ENCODE peak calls at places on chromosomes 3 and 15, in six cellular contexts. B is lower leg skin, I is lung, J is kidney, S is A549, K is GM20000. V is an unnamed sample.

GRCh38 chr15:74826372-74826819 is at the start of gene CPLX3:
- DNase-seq in S (no peak), B (no peak), K (peak; percentile 74), J (no peak), I (no peak), V (no peak)

GRCh38 chr3:17290894-17291293 is 406.1 kb downstream of the PLCL2 start:
- DNase-seq in S (no peak), J (no peak), I (no peak), B (no peak), K (no peak), V (no peak)

GRCh38 chr3:196969001-196969659 is 497 bp upstream of the PIGZ start:
- DNase-seq in J (peak; percentile 75), I (no peak), K (peak; percentile 88), S (no peak), B (no peak), V (no peak)

GRCh38 chr3:192365571-192365970 is 361.8 kb downstream of the FGF12 start:
- DNase-seq in S (peak; percentile 1), B (no peak), I (no peak), K (no peak), J (no peak), V (no peak)

GRCh38 chr15:81184188-81184587 is 12.5 kb upstream of the IL16 start:
- DNase-seq in B (peak; percentile 59), K (no peak), J (no peak), I (no peak), S (no peak), V (no peak)

GRCh38 chr15:69727257-69727924 is 274.8 kb downstream of the RPLP1 start:
- DNase-seq in K (no peak), J (no peak), B (no peak), I (no peak), S (no peak), V (no peak)

GRCh38 chr15:29457729-29458128 is 188.1 kb upstream of the NSMCE3 start:
- DNase-seq in S (no peak), K (no peak), I (no peak), J (no peak), B (no peak), V (no peak)

GRCh38 chr3:195219351-195220045 is 51.5 kb downstream of the XXYLT1 start:
- DNase-seq in J (no peak), B (no peak), S (no peak), K (no peak), I (no peak), V (no peak)

GRCh38 chr3:42686832-42687650 is 1.7 kb downstream of the KLHL40 start:
- DNase-seq in K (no peak), B (no peak), J (no peak), S (no peak), I (no peak), V (peak; percentile 47)

GRCh38 chr3:37739579-37740290 is 121.9 kb upstream of the CTDSPL start:
- DNase-seq in S (no peak), K (no peak), J (no peak), I (peak; percentile 28), B (no peak), V (no peak)

GRCh38 chr15:70778258-70779076 is 15.1 kb upstream of the UACA start:
- DNase-seq in K (no peak), B (no peak), J (no peak), S (peak; percentile 73), I (peak; percentile 11), V (no peak)

GRCh38 chr15:90264649-90265048 is 823 bp upstream of the NGRN start:
- DNase-seq in J (no peak), K (no peak), S (peak; percentile 36), I (no peak), B (no peak), V (no peak)

GRCh38 chr15:35505152-35505551 is 40.8 kb downstream of the DPH6 start:
- DNase-seq in I (no peak), B (no peak), J (no peak), S (no peak), K (no peak), V (no peak)

GRCh38 chr15:49471733-49472132 is 48.7 kb downstream of the FGF7 start:
- DNase-seq in K (no peak), B (no peak), S (no peak), I (no peak), J (no peak), V (no peak)

GRCh38 chr3:65714138-65714537 is 324.6 kb downstream of the MAGI1 start:
- DNase-seq in I (no peak), J (no peak), B (no peak), S (peak; percentile 16), K (no peak), V (no peak)

GRCh38 chr3:102290241-102290640 is 144.6 kb upstream of the ZPLD1 start:
- DNase-seq in J (peak; percentile 21), I (no peak), K (no peak), B (no peak), S (no peak), V (no peak)

GRCh38 chr15:29674661-29675533 is 147.4 kb downstream of the TJP1 start:
- DNase-seq in B (no peak), I (peak; percentile 70), J (peak; percentile 93), K (no peak), S (peak; percentile 96), V (no peak)

GRCh38 chr3:76651784-76652183 is 388.1 kb upstream of the ROBO2 start:
- DNase-seq in K (no peak), J (no peak), S (no peak), I (no peak), B (no peak), V (no peak)

GRCh38 chr3:172102123-172102882 is 62.9 kb downstream of the FNDC3B start:
- DNase-seq in K (no peak), S (no peak), J (no peak), I (no peak), B (no peak), V (no peak)

GRCh38 chr3:115518100-115518852 is 105.0 kb upstream of the GAP43 start:
- DNase-seq in J (peak; percentile 86), K (no peak), S (peak; percentile 14), B (peak; percentile 18), I (peak; percentile 42), V (no peak)

GRCh38 chr3:131353016-131353877 is 28.3 kb upstream of the NUDT16 start:
- DNase-seq in I (no peak), K (no peak), B (no peak), S (peak; percentile 4), J (no peak), V (no peak)
- TF ChIP-seq CTCF in I (no peak), K (no peak), B (no peak), S (no peak), J (no peak), V (no peak)

GRCh38 chr3:50303038-50303815 is at the start of gene HYAL1:
- DNase-seq in I (peak; percentile 90), K (no peak), J (peak; percentile 95), B (peak; percentile 54), S (peak; percentile 50), V (no peak)
- TF ChIP-seq CTCF in I (no peak), K (no peak), J (peak; percentile 25), B (no peak), S (no peak), V (no peak)

GRCh38 chr3:62876064-62876463 is 848 bp upstream of the CADPS start:
- DNase-seq in K (peak; percentile 26), I (peak; percentile 35), S (peak; percentile 1), B (no peak), J (no peak), V (no peak)
- TF ChIP-seq CTCF in K (no peak), I (no peak), S (no peak), B (no peak), J (no peak), V (no peak)

GRCh38 chr3:127761101-127761802 is 61.1 kb downstream of the MGLL start:
- DNase-seq in I (peak; percentile 70), K (no peak), S (no peak), B (no peak), J (peak; percentile 66), V (no peak)
- TF ChIP-seq CTCF in I (no peak), K (no peak), S (no peak), B (no peak), J (no peak), V (no peak)

GRCh38 chr15:80090879-80091503 is 31.5 kb downstream of the ZFAND6 start:
- DNase-seq in B (no peak), J (no peak), K (no peak), S (peak; percentile 25), I (no peak), V (no peak)
- TF ChIP-seq CTCF in B (no peak), J (no peak), K (peak; percentile 12), S (peak; percentile 37), I (no peak), V (peak; percentile 70)

DNA sequence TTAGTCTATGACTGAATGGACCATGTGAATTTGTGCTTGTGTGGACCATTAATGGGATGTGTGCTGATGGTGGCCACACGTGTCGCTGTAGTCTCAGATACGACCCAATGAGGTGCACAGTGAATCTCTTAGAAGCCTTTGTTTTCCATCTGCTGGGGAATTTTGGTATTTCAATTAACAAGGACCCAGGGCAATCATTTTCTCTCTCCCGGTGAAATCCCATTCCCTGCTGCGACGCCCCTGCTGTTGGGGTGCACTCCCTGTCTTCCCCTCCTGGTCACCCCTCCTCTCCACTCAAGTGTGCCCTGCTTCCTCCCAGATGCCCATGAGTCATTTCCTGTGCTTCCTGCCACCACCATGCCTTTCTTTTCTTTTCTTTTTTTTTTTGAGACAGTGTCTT is 32.7 kb downstream of the EBLN2 start:
- DNase-seq in S (peak; percentile 58), B (no peak), I (no peak), J (no peak), K (no peak), V (no peak)
- TF ChIP-seq CTCF in S (no peak), B (no peak), I (no peak), J (no peak), K (no peak), V (peak; percentile 46)

DNA sequence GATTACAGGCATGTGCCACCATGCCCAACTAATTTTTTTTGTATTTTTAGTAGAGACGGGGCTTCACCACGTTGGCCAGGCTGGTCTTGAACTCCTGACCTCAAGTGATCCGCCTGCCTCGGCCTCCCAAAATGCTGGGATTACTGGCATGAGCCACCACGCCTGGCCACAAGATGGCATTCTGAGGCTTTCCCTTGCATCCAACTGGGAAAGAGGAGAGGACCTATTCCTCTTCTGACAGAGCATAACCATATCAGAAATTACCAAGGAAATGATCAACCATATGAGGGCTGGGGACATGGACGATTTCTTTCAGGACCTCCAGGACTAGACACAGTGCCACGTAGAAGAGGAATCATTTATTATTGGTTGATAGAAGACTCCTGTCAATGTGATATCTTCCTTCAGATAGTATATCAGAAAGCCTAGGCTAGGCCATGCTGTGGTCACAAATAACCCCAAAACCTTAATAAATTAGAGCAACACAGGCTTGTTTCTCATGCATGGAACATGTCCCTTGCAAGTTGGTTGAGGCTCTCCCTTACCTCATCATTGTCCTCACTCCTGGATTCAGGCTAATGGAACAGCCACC is 372.3 kb upstream of the IL12A start:
- DNase-seq in B (no peak), J (no peak), I (peak; percentile 59), S (peak; percentile 67), K (no peak), V (no peak)
- TF ChIP-seq CTCF in B (no peak), J (peak; percentile 74), I (peak; percentile 31), S (peak; percentile 67), K (no peak), V (peak; percentile 95)

V was measured in chondrocyte.